ENCODE peak calls at places on chromosomes 12 and 14, in six cellular contexts. R is CD8-positive, alpha-beta memory T cell; W is adrenal gland; N is aorta; A is PC-3; M is iPS DF 6.9. D is an unnamed sample. For H3K4me1, the result is how much of the 10 kb centered on the place peaks cover.

GRCh38 chr14:90849787-90850444 is 33.7 kb upstream of the TTC7B start:
- DNase-seq in W (no peak), A (no peak), N (no peak), M (no peak), R (no peak), D (no peak)

GRCh38 chr12:50788562-50788961 is 24.7 kb downstream of the ATF1 start:
- DNase-seq in A (peak), W (no peak), R (no peak), N (no peak), M (no peak), D (no peak)

GRCh38 chr12:97275261-97276197 is 187.1 kb upstream of the RMST start:
- DNase-seq in R (no peak), M (no peak), W (no peak), A (no peak), N (no peak), D (no peak)

GRCh38 chr12:40921563-40922163 is 229.4 kb downstream of the CNTN1 start:
- DNase-seq in W (no peak), A (peak), M (no peak), R (no peak), N (no peak), D (no peak)

GRCh38 chr14:105492966-105493871 is 2.2 kb downstream of the TEDC1 start:
- DNase-seq in M (no peak), A (no peak), R (peak), W (peak), N (peak), D (no peak)

GRCh38 chr12:132423251-132424117 is 66.5 kb upstream of the FBRSL1 start:
- DNase-seq in R (no peak), M (no peak), N (no peak), W (no peak), A (no peak), D (no peak)

GRCh38 chr14:105200074-105200473 is 19.0 kb upstream of the NUDT14 start:
- DNase-seq in N (no peak), A (no peak), M (no peak), W (no peak), R (no peak), D (no peak)

GRCh38 chr12:64044171-64044570 is 177.9 kb downstream of the KICS2 start:
- DNase-seq in A (no peak), N (no peak), M (no peak), W (no peak), R (no peak), D (no peak)

GRCh38 chr12:92537235-92537960 is 165.4 kb upstream of the PLEKHG7 start:
- DNase-seq in M (no peak), N (no peak), A (no peak), R (no peak), W (no peak), D (no peak)

GRCh38 chr14:102219316-102219715 is 79.6 kb downstream of the WDR20 start:
- DNase-seq in R (no peak), A (no peak), N (no peak), M (no peak), W (no peak), D (no peak)

GRCh38 chr14:106227793-106228192 is 701.4 kb downstream of the TMEM121 start:
- DNase-seq in N (no peak), A (no peak), R (no peak), M (no peak), W (no peak), D (no peak)

GRCh38 chr12:130017571-130018449 is 114.0 kb upstream of the TMEM132D start:
- DNase-seq in M (no peak), N (no peak), A (no peak), W (no peak), R (no peak), D (no peak)

GRCh38 chr14:66884149-66884548 is 305.1 kb upstream of the GARIN2 start:
- DNase-seq in W (no peak), M (no peak), R (no peak), N (no peak), A (peak), D (no peak)

GRCh38 chr12:8045952-8046944 is 13.7 kb downstream of the FOXJ2 start:
- DNase-seq in N (peak), M (peak), R (peak), W (peak), A (peak), D (peak)

GRCh38 chr14:54348923-54349615 is 47.7 kb upstream of the CDKN3 start:
- DNase-seq in A (no peak), M (no peak), R (no peak), W (no peak), N (peak), D (no peak)

GRCh38 chr14:76138758-76139723 is 12.7 kb upstream of the GPATCH2L start:
- DNase-seq in N (no peak), R (no peak), W (no peak), A (no peak), M (no peak), D (no peak)

GRCh38 chr12:56040151-56040550 is 1.6 kb upstream of the RPS26 start:
- DNase-seq in R (no peak), N (no peak), M (no peak), A (no peak), W (no peak), D (no peak)

GRCh38 chr14:68426661-68427549 is 366.0 kb downstream of the ZFP36L1 start:
- DNase-seq in A (peak), N (no peak), M (no peak), R (no peak), W (no peak), D (no peak)

GRCh38 chr12:66589095-66589494 is 89.8 kb downstream of the GRIP1 start:
- DNase-seq in W (no peak), N (no peak), M (no peak), R (no peak), A (no peak), D (no peak)

GRCh38 chr12:111367661-111368221 is 1.2 kb downstream of the PHETA1 start:
- DNase-seq in N (peak), A (peak), W (no peak), R (no peak), M (no peak), D (peak)

GRCh38 chr14:58426819-58427288 is 477 bp downstream of the TIMM9 start:
- DNase-seq in A (no peak), R (peak), W (peak), M (no peak), N (peak), D (peak)

GRCh38 chr12:118160536-118160935 is 24.6 kb downstream of the PEBP1 start:
- DNase-seq in W (no peak), A (no peak), R (no peak), M (no peak), N (no peak), D (no peak)

GRCh38 chr12:57606016-57606311 is 1.3 kb downstream of the DTX3 start:
- DNase-seq in A (no peak), R (no peak), M (no peak), N (no peak), W (no peak), D (no peak)

GRCh38 chr12:57606399-57606798 is 1.8 kb downstream of the DTX3 start:
- DNase-seq in N (no peak), M (no peak), W (no peak), R (no peak), A (no peak), D (no peak)

GRCh38 chr12:57606821-57607220 is 2.2 kb downstream of the DTX3 start:
- DNase-seq in N (no peak), A (no peak), W (no peak), R (no peak), M (no peak), D (no peak)

GRCh38 chr12:57604454-57605307 is at the start of gene DTX3:
- DNase-seq in W (peak), A (no peak), N (peak), M (no peak), R (peak), D (no peak)

DNA sequence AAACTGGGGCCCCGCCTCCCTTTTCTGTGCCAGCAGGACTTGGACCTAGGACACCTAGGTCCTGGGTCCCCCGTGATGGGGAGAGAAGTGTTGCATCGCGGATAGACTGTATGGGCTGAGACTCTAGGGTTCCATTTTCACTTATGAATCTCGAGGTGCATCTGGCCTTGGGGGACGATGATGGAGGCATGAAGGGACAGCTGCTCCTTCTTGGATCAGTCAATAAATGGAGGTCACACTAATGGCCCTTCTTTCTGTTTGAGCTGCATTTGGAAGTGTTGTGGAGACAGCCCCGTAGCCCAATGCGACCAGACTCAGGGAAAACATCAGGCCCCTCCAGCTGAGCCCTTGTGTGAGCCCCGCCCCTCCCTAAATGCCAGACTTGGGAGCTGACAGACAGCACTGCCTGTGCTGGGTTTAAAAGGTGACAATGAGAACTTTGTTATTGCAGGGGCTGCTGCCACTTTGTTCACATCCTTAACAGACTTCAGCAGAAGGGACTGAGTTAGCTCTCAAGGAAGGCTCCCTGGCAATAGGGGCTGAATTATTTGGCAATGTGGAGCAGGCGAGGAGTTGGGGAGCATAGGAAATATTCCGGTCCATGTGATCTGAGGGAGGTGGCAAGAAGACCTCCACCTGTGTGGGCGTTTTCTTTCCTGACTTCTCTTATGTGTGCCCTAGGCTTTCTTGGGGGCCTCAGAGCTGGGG is 838 bp downstream of the DTX3 start:
- DNase-seq in M (no peak), A (peak), W (no peak), R (no peak), N (no peak), D (peak)
- H3K4me3 ChIP-seq in M (peak), A (peak), W (peak), R (peak), N (peak), D (peak)

DNA sequence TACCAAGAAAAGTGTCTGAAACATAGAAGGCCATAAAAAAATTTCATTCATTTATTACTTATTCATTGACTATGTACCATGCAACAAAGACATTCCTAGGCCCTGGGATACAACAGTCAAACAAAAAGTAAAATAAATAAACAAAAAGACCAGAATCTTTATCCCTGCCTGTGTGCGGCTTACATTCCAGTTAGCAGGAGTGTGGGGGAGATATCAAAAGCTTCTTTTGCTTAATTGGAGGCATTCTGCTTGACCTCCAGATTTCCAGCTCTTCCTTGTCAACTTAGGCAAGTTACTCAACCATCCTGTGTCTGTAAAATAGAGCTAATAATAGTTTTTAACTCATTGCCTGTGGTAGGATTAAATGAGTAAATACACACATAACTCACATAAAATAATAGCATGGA is 216.1 kb upstream of the FLRT2 start:
- DNase-seq in M (no peak), A (no peak), R (no peak), W (no peak), N (no peak), D (no peak)
- H3K4me1 ChIP-seq in M (under half), A (under half), R (under half), W (under half), N (under half), D (under half)

GRCh38 chr12:53201170-53201541 is 5.9 kb downstream of the ITGB7 start:
- DNase-seq in W (no peak), R (no peak), M (no peak), N (no peak), A (no peak), D (no peak)
- H3K4me3 ChIP-seq in W (no peak), R (peak), M (no peak), N (no peak), A (no peak), D (no peak)

GRCh38 chr12:104681012-104681690 is 224.4 kb downstream of the CHST11 start:
- DNase-seq in W (no peak), A (no peak), R (no peak), M (no peak), N (no peak), D (no peak)
- H3K4me1 ChIP-seq in W (under half), A (under half), R (half or more), M (under half), N (under half), D (under half)

GRCh38 chr14:96038558-96038919 is 623 bp upstream of the C14orf132 start:
- DNase-seq in A (no peak), R (no peak), N (no peak), W (no peak), M (no peak), D (no peak)

GRCh38 chr14:96042218-96042930 is 3.2 kb downstream of the C14orf132 start:
- DNase-seq in R (no peak), A (no peak), N (no peak), M (no peak), W (no peak), D (no peak)

GRCh38 chr14:96039633-96040311 is 610 bp downstream of the C14orf132 start:
- DNase-seq in M (no peak), A (no peak), W (no peak), R (no peak), N (peak), D (no peak)

GRCh38 chr14:96038920-96039632 is at the start of gene C14orf132:
- DNase-seq in W (peak), M (no peak), R (no peak), A (no peak), N (peak), D (peak)

DNA sequence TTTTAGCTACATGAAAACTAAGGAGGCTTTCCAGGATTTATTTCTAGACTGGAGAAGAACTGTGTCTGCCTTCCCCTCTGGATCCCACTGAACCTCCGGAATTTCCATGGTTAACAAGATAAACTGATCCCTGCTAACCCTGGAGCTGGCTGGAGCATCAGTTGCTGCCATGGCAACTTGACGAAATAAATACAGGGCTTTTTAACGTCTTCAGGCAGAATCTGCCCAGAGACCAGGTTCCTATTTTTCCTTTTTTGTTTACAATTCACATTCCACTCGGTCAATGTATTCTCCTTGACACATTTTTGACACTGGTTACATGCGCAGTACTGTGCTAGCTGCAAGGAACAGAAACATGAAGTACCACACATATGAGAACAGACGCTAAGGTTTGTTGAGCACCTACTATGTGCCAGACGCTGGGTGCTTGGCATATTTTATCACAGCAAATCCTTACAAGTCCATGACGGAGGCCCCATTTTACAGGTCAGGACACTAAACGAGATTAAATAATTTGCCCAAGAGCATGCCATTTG is 1.7 kb downstream of the C14orf132 start:
- DNase-seq in M (no peak), N (no peak), R (no peak), A (no peak), W (no peak), D (no peak)
- H3K4me3 ChIP-seq in M (no peak), N (no peak), R (no peak), A (no peak), W (no peak), D (peak)